ENCODE peak calls at places on chromosomes 13 and 19, in five cellular contexts. N is SK-N-SH, S is HepG2, K is K562, Z is GM12878. O is an unnamed sample.

GRCh38 chr13:67619346-67619745 is 389.2 kb upstream of the PCDH9 start:
- DNase-seq in N (no peak), S (no peak), K (no peak), Z (no peak), O (peak)

GRCh38 chr19:22422220-22422619 is at the start of gene ZNF98:
- DNase-seq in N (no peak), S (no peak), K (no peak), Z (no peak), O (no peak)

GRCh38 chr13:32737679-32738078 is 151.4 kb downstream of the PDS5B start:
- DNase-seq in N (no peak), S (no peak), K (no peak), Z (no peak), O (no peak)

GRCh38 chr13:113460599-113460998 is 7.3 kb upstream of the ADPRHL1 start:
- DNase-seq in N (no peak), S (no peak), K (no peak), Z (no peak), O (no peak)

GRCh38 chr19:40253611-40254092 is 27.2 kb upstream of the CCNP start:
- DNase-seq in N (no peak), S (peak), K (no peak), Z (no peak), O (no peak)

GRCh38 chr19:32397736-32398135 is 7.8 kb upstream of the DPY19L3 start:
- DNase-seq in N (no peak), S (peak), K (no peak), Z (no peak), O (peak)

GRCh38 chr13:29993716-29994488 is 143.5 kb upstream of the UBL3 start:
- DNase-seq in N (no peak), S (no peak), K (no peak), Z (no peak), O (peak)

GRCh38 chr19:3243851-3244700 is 19.6 kb downstream of the CELF5 start:
- DNase-seq in N (no peak), S (peak), K (peak), Z (no peak), O (peak)

GRCh38 chr19:57512845-57513244 is 13.1 kb downstream of the ZNF773 start:
- DNase-seq in N (no peak), S (no peak), K (no peak), Z (no peak), O (peak)

GRCh38 chr19:17534767-17535166 is 20.7 kb upstream of the COLGALT1 start:
- DNase-seq in N (no peak), S (no peak), K (no peak), Z (no peak), O (no peak)

GRCh38 chr19:34588249-34588648 is 88.7 kb downstream of the SCGB2B2 start:
- DNase-seq in N (no peak), S (no peak), K (no peak), Z (no peak), O (no peak)

GRCh38 chr19:42422576-42423461 is 4.4 kb downstream of the LIPE start:
- DNase-seq in N (peak), S (peak), K (no peak), Z (no peak), O (no peak)

GRCh38 chr13:33543631-33544030 is 258.1 kb upstream of the STARD13 start:
- DNase-seq in N (no peak), S (no peak), K (no peak), Z (no peak), O (no peak)

GRCh38 chr19:38266981-38267597 is 2.7 kb downstream of the SPINT2 start:
- DNase-seq in N (no peak), S (peak), K (peak), Z (no peak), O (peak)

GRCh38 chr13:100825551-100825950 is 151.0 kb upstream of the TMTC4 start:
- DNase-seq in N (no peak), S (no peak), K (no peak), Z (no peak), O (peak)

GRCh38 chr13:43054803-43055802 is 31.7 kb downstream of the DNAJC15 start:
- DNase-seq in N (no peak), S (peak), K (no peak), Z (no peak), O (peak)

GRCh38 chr19:14916848-14917247 is 24.4 kb upstream of the OR7C2 start:
- DNase-seq in N (peak), S (no peak), K (no peak), Z (no peak), O (no peak)

GRCh38 chr13:30829145-30829544 is 76.9 kb upstream of the MEDAG start:
- DNase-seq in N (no peak), S (peak), K (no peak), Z (no peak), O (peak)

GRCh38 chr19:18006895-18007604 is 920 bp upstream of the ARRDC2 start:
- DNase-seq in N (peak), S (peak), K (peak), Z (no peak), O (peak)

GRCh38 chr19:16326401-16327130 is 1.9 kb downstream of the KLF2 start:
- DNase-seq in N (no peak), S (no peak), K (no peak), Z (no peak), O (no peak)

GRCh38 chr19:16327131-16327450 is 2.5 kb downstream of the KLF2 start:
- DNase-seq in N (no peak), S (no peak), K (no peak), Z (no peak), O (no peak)

GRCh38 chr19:16324384-16325160 is at the start of gene KLF2:
- DNase-seq in N (peak), S (peak), K (peak), Z (no peak), O (peak)

GRCh38 chr19:16325161-16325527 is 518 bp downstream of the KLF2 start:
- DNase-seq in N (peak), S (no peak), K (peak), Z (no peak), O (no peak)

DNA sequence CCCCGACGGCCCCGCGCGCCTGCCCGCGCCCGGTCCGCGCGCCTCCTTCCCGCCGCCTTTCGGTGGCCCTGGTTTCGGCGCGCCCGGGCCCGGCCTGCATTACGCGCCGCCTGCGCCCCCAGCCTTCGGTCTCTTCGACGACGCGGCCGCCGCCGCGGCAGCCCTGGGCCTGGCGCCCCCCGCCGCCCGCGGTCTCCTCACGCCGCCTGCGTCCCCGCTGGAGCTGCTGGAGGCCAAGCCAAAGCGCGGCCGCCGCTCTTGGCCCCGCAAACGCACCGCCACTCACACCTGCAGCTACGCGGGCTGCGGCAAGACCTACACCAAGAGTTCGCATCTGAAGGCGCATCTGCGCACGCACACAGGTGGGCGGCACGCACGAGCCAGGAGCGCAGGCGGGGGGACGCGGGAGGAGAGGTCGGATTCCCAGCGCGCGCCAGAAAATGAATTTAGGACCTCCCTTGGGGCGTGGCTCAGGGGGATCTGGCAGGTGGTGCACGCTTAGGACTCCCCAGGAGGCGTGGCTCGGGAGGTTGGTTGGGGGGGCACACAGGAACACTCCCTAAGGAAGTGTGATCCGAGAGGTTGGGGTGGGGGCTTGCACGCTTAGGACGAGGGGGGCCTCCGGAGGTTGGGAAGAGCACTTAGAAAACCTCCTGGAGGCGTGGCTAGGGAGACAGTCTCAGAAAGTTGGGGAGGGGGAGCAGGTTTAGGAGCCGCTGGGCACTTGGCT is 1.2 kb downstream of the KLF2 start:
- DNase-seq in N (peak), S (no peak), K (no peak), Z (no peak), O (no peak)
- TF ChIP-seq SMC3 in N (no peak), S (no peak), K (no peak), Z (no peak), O (no peak)

GRCh38 chr19:28929026-28929425 is 283.9 kb downstream of the UQCRFS1 start:
- DNase-seq in N (no peak), S (no peak), K (no peak), Z (no peak), O (peak)
- H3K4me2 ChIP-seq in N (no peak), S (no peak), K (no peak), Z (no peak), O (peak)

GRCh38 chr19:45322744-45323281 is at the start of gene CKM:
- DNase-seq in N (no peak), S (no peak), K (no peak), Z (no peak), O (no peak)
- H3K9ac ChIP-seq in N (no peak), S (no peak), K (peak), Z (no peak), O (no peak)

GRCh38 chr19:1216756-1217155 is 11.2 kb downstream of the STK11 start:
- DNase-seq in N (no peak), S (no peak), K (no peak), Z (no peak), O (no peak)
- TF ChIP-seq SMC3 in N (no peak), S (no peak), K (no peak), Z (no peak), O (no peak)

DNA sequence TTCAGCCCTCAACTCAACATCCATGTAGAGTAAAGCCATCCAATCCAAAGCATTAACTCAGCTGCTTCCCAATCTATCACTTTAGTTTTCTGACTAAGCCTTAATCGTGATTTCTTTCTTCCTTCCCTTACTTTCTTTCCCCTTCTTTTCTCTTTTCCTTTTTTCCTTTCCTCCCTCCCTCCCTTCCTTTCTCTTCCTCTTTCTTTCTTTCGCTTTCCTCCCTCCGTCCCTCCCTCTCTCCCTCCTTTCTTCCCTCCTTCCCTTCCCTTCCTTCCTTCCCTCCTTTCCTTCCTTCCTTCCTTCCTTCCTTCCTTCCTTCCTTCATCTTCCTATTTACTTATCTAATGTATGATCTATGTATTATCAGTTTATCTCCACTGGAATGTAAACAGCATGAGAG is 71.2 kb downstream of the ERCC5 start:
- DNase-seq in N (no peak), S (no peak), K (no peak), Z (no peak), O (no peak)
- H3K4me2 ChIP-seq in N (no peak), S (no peak), K (no peak), Z (no peak), O (no peak)

GRCh38 chr19:44750713-44751112 is 2.2 kb downstream of the BCL3 start:
- DNase-seq in N (no peak), S (no peak), K (no peak), Z (no peak), O (no peak)
- H3K9ac ChIP-seq in N (no peak), S (no peak), K (no peak), Z (peak), O (peak)

O was measured in IMR-90.